ENCODE peak calls at places on chromosome 15, in seven cellular contexts. A is brain microvascular endothelial cell, X is NCI-H1694, P is NB4, S is AG20443, Y is activated gamma-delta T cell treated with Interleukin-2 at 50 U/mL for 16 hours, B is NCI-H460. N is an unnamed sample.

GRCh38 chr15:91867581-91868026 is 14.1 kb downstream of the SLCO3A1 start:
- DNase-seq in A (peak), X (no peak), P (no peak), S (peak), Y (no peak), B (no peak), N (no peak)

GRCh38 chr15:62528505-62528904 is 363.4 kb upstream of the C2CD4B start:
- DNase-seq in A (no peak), X (no peak), P (no peak), S (no peak), Y (no peak), B (no peak), N (no peak)

GRCh38 chr15:76252249-76252648 is 59.0 kb downstream of the ETFA start:
- DNase-seq in A (no peak), X (no peak), P (no peak), S (no peak), Y (no peak), B (no peak), N (no peak)

GRCh38 chr15:78341057-78341763 is 1.1 kb downstream of the CRABP1 start:
- DNase-seq in A (no peak), X (no peak), P (no peak), S (no peak), Y (no peak), B (no peak), N (no peak)

GRCh38 chr15:84992157-84992940 is 10.7 kb downstream of the PDE8A start:
- DNase-seq in A (peak), X (no peak), P (peak), S (peak), Y (no peak), B (no peak), N (no peak)

GRCh38 chr15:71669688-71670087 is 140.7 kb upstream of the NR2E3 start:
- DNase-seq in A (no peak), X (no peak), P (no peak), S (no peak), Y (no peak), B (no peak), N (no peak)

GRCh38 chr15:28125673-28126651 is 26.8 kb upstream of the OCA2 start:
- DNase-seq in A (peak), X (peak), P (peak), S (peak), Y (no peak), B (peak), N (peak)

GRCh38 chr15:70035051-70035718 is 62.5 kb downstream of the TLE3 start:
- DNase-seq in A (no peak), X (no peak), P (no peak), S (no peak), Y (no peak), B (no peak), N (no peak)

GRCh38 chr15:96002890-96003859 is 327.3 kb upstream of the NR2F2 start:
- DNase-seq in A (no peak), X (no peak), P (no peak), S (no peak), Y (no peak), B (no peak), N (no peak)